ENCODE peak calls at places on chromosomes 2 and 18, in four cellular contexts. L is breast epithelium, T is heart left ventricle, O is endodermal cell. U is an unnamed sample. For H3K4me1, the result is how much of the 10 kb centered on the place peaks cover.

GRCh38 chr2:128736689-128737545 is 418.2 kb upstream of the HS6ST1 start:
- DNase-seq in L (peak), T (peak), O (peak), U (peak)

GRCh38 chr18:8525692-8526091 is 83.5 kb upstream of the RAB12 start:
- DNase-seq in L (no peak), T (no peak), O (peak), U (no peak)

GRCh38 chr2:221571108-221571390 is 1.1 kb downstream of the EPHA4 start:
- DNase-seq in L (no peak), T (no peak), O (no peak), U (no peak)

GRCh38 chr2:102245266-102246151 is 58.7 kb downstream of the IL1RL2 start:
- DNase-seq in L (no peak), T (peak), O (peak), U (no peak)

GRCh38 chr18:48929212-48929612 is 21.6 kb downstream of the SMAD7 start:
- DNase-seq in L (no peak), T (no peak), O (no peak), U (no peak)

GRCh38 chr2:194319222-194319992 is 1337.6 kb upstream of the SLC39A10 start:
- DNase-seq in L (no peak), T (no peak), O (peak), U (no peak)

GRCh38 chr2:164388511-164388910 is 232.8 kb downstream of the GRB14 start:
- DNase-seq in L (no peak), T (no peak), O (no peak), U (no peak)

GRCh38 chr2:11781624-11782023 is 35.2 kb downstream of the LPIN1 start:
- DNase-seq in L (no peak), T (no peak), O (no peak), U (no peak)

DNA sequence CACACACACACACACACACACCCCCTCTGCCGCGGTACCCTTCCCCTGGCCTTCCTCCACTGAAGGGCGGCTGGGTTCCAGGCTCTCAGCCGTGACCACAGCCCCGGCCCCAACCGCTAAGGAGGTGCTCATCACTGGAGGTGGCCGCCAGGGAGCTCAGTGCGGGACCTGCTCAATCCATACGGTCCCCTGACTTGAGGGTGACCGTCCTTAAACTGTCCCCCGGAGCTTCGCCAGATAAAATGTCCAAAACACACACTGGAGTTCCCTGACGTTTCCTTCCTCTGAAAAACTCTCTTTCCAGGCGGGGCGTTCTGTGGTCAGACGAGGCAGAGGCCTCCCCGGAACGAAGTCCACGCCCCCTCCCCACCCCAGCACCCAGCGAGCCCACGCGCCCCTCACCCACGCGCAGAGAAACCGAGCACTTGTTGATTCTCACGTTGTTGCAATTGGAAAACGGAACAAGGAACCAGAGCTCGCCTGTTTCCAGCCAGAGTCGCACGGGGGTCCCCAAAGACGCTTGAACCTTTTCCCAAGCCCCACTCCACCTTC is 1.4 kb downstream of the MBP start:
- DNase-seq in L (no peak), T (peak), O (no peak), U (no peak)
- H3K4me1 ChIP-seq in L (under half), T (under half), O (under half), U (under half)

DNA sequence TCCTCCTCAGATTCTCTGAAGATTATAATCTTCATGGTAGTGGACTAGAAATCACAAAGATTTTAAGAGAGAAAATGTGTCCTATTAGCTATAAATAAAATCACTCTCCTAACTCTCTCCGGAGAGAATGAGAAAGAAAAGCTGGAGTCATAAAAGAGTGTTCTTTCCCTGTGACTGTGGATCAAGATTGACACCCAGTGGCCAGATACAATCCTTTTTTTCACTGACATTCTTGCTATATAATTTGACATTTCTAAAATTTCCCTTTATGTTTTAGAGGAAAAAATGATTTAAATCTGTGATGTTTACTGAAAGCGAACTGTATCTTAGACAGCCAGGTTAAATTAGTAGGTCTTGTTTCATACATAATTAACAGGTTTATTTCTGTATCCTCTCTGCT is 35.4 kb upstream of the LRP2 start:
- DNase-seq in L (no peak), T (no peak), O (no peak), U (no peak)
- TF ChIP-seq CTCF in L (no peak), T (no peak), O (peak), U (no peak)

GRCh38 chr2:36560726-36561125 is 37.2 kb downstream of the FEZ2 start:
- DNase-seq in L (no peak), T (no peak), O (no peak), U (peak)
- H3K27ac ChIP-seq in L (no peak), T (peak), O (no peak), U (no peak)

DNA sequence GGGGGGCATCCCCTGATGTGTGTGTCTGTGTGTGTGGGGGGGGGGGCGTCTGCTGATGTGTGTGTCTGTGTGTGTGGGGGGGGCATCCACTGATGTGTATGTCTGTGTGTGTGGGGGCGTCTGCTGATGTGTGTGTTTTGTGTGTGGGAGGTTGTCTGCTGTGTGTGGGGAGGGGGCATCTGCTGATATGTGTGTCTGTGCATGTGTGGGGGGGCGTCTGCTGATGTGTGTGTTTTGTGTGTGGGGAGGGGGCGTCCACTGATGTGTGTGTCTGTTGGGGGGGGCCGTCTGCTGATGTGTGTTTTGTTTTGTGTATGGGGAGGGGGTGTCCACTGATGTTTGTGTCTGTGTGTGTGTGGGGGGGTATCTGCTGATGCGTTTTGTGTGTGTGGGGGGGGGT is 126.1 kb downstream of the NFATC1 start:
- DNase-seq in L (peak), T (peak), O (peak), U (no peak)
- H3K4me1 ChIP-seq in L (under half), T (under half), O (under half), U (under half)